ENCODE peak calls at places on chromosomes 6 and 20, in four cellular contexts. U is fibroblast of lung, K is neuronal stem cell, J is PC-3. E is an unnamed sample. For H3K4me1, the result is how much of the 10 kb centered on the place peaks cover.

GRCh38 chr6:136209496-136209895 is 40.6 kb downstream of the MTFR2 start:
- DNase-seq in J (no peak), U (no peak), K (no peak), E (no peak)

GRCh38 chr6:10800810-10801209 is 37.5 kb downstream of the MAK start:
- DNase-seq in K (no peak), J (peak), U (peak), E (no peak)

GRCh38 chr20:11716239-11716944 is 201.3 kb upstream of the BTBD3 start:
- DNase-seq in J (peak), U (peak), K (no peak), E (peak)

GRCh38 chr20:41734506-41734945 is 116.3 kb upstream of the CHD6 start:
- DNase-seq in J (peak), U (peak), K (peak), E (peak)

GRCh38 chr6:135936606-135937005 is 85.1 kb downstream of the PDE7B start:
- DNase-seq in U (peak), K (no peak), J (peak), E (no peak)

GRCh38 chr20:62860924-62861691 is 514 bp downstream of the TCFL5 start:
- DNase-seq in K (peak), J (no peak), U (peak), E (no peak)

GRCh38 chr20:54223751-54224150 is 15.9 kb downstream of the PFDN4 start:
- DNase-seq in K (no peak), U (no peak), J (no peak), E (peak)

GRCh38 chr6:38671885-38672467 is 31.0 kb downstream of the GLO1 start:
- DNase-seq in J (peak), U (peak), K (peak), E (peak)

GRCh38 chr6:154981071-154981373 is 14.1 kb upstream of the TIAM2 start:
- DNase-seq in K (no peak), J (no peak), U (no peak), E (no peak)

GRCh38 chr20:9392892-9393857 is 121.2 kb upstream of the LAMP5 start:
- DNase-seq in J (peak), K (peak), U (peak), E (peak)

GRCh38 chr6:11701568-11701967 is 77.0 kb downstream of the ADTRP start:
- DNase-seq in K (no peak), J (peak), U (no peak), E (no peak)

GRCh38 chr6:154537942-154538341 is 27.5 kb upstream of the CNKSR3 start:
- DNase-seq in K (no peak), U (no peak), J (no peak), E (no peak)

GRCh38 chr6:92979281-92979680 is 440.1 kb downstream of the EPHA7 start:
- DNase-seq in U (peak), K (no peak), J (no peak), E (no peak)

GRCh38 chr6:107205062-107205461 is 89.7 kb upstream of the BEND3 start:
- DNase-seq in J (no peak), U (no peak), K (no peak), E (no peak)

GRCh38 chr20:5658897-5659296 is 91.3 kb upstream of the SHLD1 start:
- DNase-seq in J (peak), U (peak), K (peak), E (no peak)

GRCh38 chr6:18400831-18401446 is 13.8 kb downstream of the RNF144B start:
- DNase-seq in K (no peak), U (peak), J (no peak), E (no peak)

GRCh38 chr6:40713002-40713719 is 126.0 kb upstream of the LRFN2 start:
- DNase-seq in J (no peak), K (no peak), U (no peak), E (no peak)

GRCh38 chr20:61350500-61351250 is 98.6 kb downstream of the CDH4 start:
- DNase-seq in K (no peak), U (no peak), J (no peak), E (no peak)

GRCh38 chr20:46955601-46956556 is 61.2 kb downstream of the EYA2 start:
- DNase-seq in J (peak), K (no peak), U (no peak), E (no peak)

GRCh38 chr6:28764014-28764723 is 159.6 kb downstream of the TRIM27 start:
- DNase-seq in K (no peak), J (no peak), U (no peak), E (no peak)

GRCh38 chr6:170137176-170137891 is 153.5 kb downstream of the DLL1 start:
- DNase-seq in U (no peak), K (no peak), J (no peak), E (no peak)

GRCh38 chr20:45291526-45291925 is 15.1 kb upstream of the RBPJL start:
- DNase-seq in U (no peak), J (no peak), K (no peak), E (no peak)

GRCh38 chr6:111552241-111552744 is 53.4 kb downstream of the TRAF3IP2 start:
- DNase-seq in U (peak), K (peak), J (peak), E (peak)

GRCh38 chr6:132764370-132764769 is 6.7 kb upstream of the VNN2 start:
- DNase-seq in J (peak), U (peak), K (no peak), E (no peak)

GRCh38 chr6:134647861-134648260 is 302.0 kb downstream of the ALDH8A1 start:
- DNase-seq in J (no peak), K (no peak), U (no peak), E (no peak)

GRCh38 chr6:157346371-157346770 is 23.1 kb upstream of the TMEM242 start:
- DNase-seq in K (no peak), U (peak), J (no peak), E (no peak)

GRCh38 chr6:81999270-81999669 is 246.8 kb upstream of the TENT5A start:
- DNase-seq in J (no peak), U (peak), K (no peak), E (no peak)

GRCh38 chr6:109236140-109237081 is 141.1 kb downstream of the CEP57L1 start:
- DNase-seq in U (no peak), K (peak), J (no peak), E (peak)

GRCh38 chr6:166470863-166471410 is 88.2 kb upstream of the MPC1 start:
- DNase-seq in J (no peak), U (no peak), K (no peak), E (no peak)

DNA sequence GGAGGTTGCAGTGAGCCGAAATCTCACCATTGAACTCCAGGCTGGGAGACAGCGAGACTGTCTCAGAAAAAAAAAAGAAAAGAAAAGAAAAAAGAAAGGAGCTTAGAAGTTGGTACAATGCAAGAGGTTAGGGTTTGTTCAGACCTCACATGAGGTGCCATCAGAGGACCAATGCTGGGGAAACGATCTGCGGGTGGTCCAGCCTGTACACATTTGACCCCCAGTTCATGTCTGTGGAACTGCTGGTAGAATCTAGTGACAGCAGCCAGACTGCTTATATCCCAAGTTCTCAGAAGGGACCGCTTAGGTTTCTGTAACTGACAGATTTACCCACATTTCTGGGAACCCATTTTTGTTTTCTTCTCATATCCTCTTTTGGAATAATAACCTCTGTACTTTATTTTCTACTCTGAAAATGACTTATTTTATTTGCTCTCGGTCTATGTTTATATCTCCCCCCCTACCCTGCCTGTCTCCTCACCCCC is 4.7 kb downstream of the PPP1R18 start:
- DNase-seq in J (no peak), K (no peak), U (no peak), E (no peak)
- H3K9ac ChIP-seq in J (peak), K (no peak), U (peak), E (no peak)

DNA sequence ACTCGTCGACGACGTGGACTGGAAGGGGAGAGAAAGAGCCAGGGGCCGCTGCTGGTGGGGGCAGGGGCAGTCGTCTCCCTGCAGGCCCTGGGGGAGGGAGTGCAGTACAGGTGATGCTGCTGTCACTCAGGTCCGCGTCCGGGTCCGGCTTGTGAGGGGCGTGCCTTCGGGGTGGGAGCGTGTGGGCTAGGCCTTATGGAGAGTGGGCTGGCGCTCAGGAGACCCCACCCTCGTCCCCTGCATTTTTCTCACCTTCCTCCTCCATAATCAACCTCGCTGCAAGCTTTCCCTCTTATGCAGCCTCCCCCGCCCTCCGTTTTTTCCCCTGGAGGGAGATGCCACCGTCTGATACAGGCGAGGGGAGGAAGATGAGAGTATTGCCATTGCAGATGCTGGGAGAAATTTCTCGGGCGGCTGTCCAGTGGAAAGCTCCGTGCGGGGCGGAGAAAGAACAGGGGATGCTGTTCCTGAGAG is 632 bp downstream of the PCMT1 start:
- DNase-seq in J (peak), K (peak), U (peak), E (peak)
- H3K4me1 ChIP-seq in J (under half), K (under half), U (under half), E (under half)

GRCh38 chr6:33276864-33277662 is at the start of gene B3GALT4:
- DNase-seq in J (peak), U (peak), K (peak), E (no peak)
- H3K9ac ChIP-seq in J (peak), U (peak), K (peak), E (peak)

GRCh38 chr6:130122243-130122642 is 100.5 kb downstream of the SAMD3 start:
- DNase-seq in K (no peak), U (no peak), J (no peak), E (no peak)
- H3K4me1 ChIP-seq in K (under half), U (under half), J (under half), E (under half)

DNA sequence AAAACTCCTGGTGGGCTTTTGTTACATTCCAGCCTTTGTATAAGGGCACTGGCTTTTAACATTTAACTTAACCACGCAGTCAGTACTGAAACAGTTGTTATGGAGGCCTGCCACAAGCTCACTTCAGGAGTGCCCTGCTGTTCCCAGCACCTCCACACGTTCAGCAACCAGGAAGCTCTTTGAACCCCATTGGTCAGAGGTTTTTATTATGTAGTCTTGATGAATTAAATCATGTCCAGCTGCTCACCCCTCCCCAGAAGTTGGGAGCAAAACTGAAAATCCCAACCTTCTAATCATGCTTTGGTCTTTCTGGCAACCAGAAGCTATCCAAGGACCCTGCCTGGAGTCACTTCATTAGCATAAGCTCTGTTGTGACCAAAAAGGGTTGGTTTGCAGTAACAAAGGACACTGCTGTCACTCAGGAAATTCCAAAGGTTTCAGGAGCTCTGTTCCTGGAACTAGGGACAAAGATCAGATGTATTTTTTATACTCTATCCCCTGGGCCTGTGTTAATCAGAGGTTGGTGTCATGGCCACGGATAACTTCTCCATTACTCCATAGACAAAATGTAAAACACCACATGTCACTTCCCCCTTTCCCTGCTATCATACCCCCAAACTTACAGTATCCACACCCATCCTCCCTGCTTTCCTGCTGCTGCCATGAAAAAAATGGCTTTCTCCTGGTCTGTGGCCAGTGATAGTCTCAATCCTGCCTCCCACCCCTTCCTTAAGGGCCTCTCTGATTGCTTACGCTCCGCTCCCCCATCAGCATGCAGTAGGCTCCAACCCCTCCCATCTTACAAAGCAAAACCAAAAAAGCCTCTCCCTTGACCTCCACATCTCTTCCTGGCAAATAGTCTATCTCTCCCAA is 3.0 kb downstream of the ARMC12 start:
- DNase-seq in U (no peak), J (no peak), K (no peak), E (no peak)
- H3K9ac ChIP-seq in U (no peak), J (no peak), K (no peak), E (peak)

GRCh38 chr20:25058051-25058796 is at the start of gene ACSS1:
- DNase-seq in J (peak), K (no peak), U (peak), E (no peak)

GRCh38 chr20:25055711-25056492 is 2.0 kb downstream of the ACSS1 start:
- DNase-seq in K (no peak), U (peak), J (peak), E (no peak)

GRCh38 chr20:25057234-25058050 is 497 bp downstream of the ACSS1 start:
- DNase-seq in K (no peak), J (peak), U (peak), E (no peak)

GRCh38 chr20:25054995-25055629 is 2.8 kb downstream of the ACSS1 start:
- DNase-seq in U (peak), K (no peak), J (peak), E (no peak)

GRCh38 chr20:25056601-25057233 is 1.2 kb downstream of the ACSS1 start:
- DNase-seq in U (no peak), J (no peak), K (no peak), E (no peak)
- H3K4me1 ChIP-seq in U (under half), J (under half), K (under half), E (under half)

DNA sequence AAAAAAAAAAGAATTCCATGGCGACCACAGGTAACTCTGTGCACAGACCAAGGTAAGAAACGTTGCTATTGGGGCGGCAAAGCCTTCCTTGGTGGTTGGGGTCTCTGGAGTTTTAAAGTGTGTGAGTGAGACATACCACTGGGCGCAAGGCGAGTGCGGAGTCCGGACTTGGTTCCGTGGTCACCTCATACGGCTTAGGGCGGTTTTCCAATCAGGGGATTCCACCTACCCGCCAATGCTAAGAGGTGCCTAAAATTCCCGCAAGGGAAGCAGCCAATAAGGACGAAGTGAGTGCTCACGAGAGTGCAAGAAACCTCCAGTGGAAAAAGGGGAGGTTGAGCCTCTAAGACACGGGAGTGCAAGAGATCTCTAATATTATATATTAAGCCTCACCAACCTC is 68.6 kb upstream of the PRSS16 start:
- DNase-seq in U (no peak), K (no peak), J (no peak), E (no peak)
- H3K9ac ChIP-seq in U (no peak), K (no peak), J (peak), E (peak)

E was measured in NT2/D1.